ENCODE peak calls at places on chromosome 12, in ten cellular contexts. E is amniotic stem cell; Z is caudate nucleus; J is cerebellar cortex; H is fibroblast of pulmonary artery; P is IMR-90; D is NCI-H1694 treated with DMSO at 0.1 percent for 48 hours; F is activated CD4-positive, CD25-positive, alpha-beta regulatory T cell; X is ecto neural progenitor cell; K is activated T-cell treated with anti-CD3 and anti-CD28 coated beads for 4 hours. Y is an unnamed sample.

GRCh38 chr12:88658009-88658408 is 77.7 kb upstream of the KITLG start:
- DNase-seq in E (no peak), Z (no peak), J (no peak), H (peak), P (no peak), D (no peak), F (no peak), X (no peak), K (no peak), Y (no peak)

GRCh38 chr12:2691340-2692111 is 103.2 kb upstream of the FKBP4 start:
- DNase-seq in E (no peak), Z (no peak), J (no peak), H (peak), P (no peak), D (no peak), F (peak), X (peak), K (no peak), Y (peak)

GRCh38 chr12:113471619-113472171 is at the start of gene LHX5:
- DNase-seq in E (no peak), Z (no peak), J (no peak), H (no peak), P (peak), D (no peak), F (no peak), X (peak), K (no peak), Y (no peak)

GRCh38 chr12:27164330-27165045 is 79.6 kb upstream of the STK38L start:
- DNase-seq in E (no peak), Z (no peak), J (no peak), H (no peak), P (no peak), D (no peak), F (no peak), X (no peak), K (no peak), Y (no peak)

GRCh38 chr12:106001819-106002218 is 136.9 kb downstream of the NUAK1 start:
- DNase-seq in E (no peak), Z (no peak), J (no peak), H (no peak), P (no peak), D (no peak), F (no peak), X (no peak), K (no peak), Y (no peak)

GRCh38 chr12:116665666-116666304 is 72.1 kb downstream of the SPRING1 start:
- DNase-seq in E (no peak), Z (no peak), J (no peak), H (no peak), P (no peak), D (no peak), F (no peak), X (peak), K (no peak), Y (no peak)

GRCh38 chr12:26195250-26195640 is at the start of gene SSPN:
- DNase-seq in E (peak), Z (peak), J (peak), H (peak), P (peak), D (no peak), F (no peak), X (peak), K (no peak), Y (no peak)

GRCh38 chr12:108399514-108399913 is 60.4 kb upstream of the CMKLR1 start:
- DNase-seq in E (no peak), Z (no peak), J (peak), H (no peak), P (no peak), D (no peak), F (no peak), X (no peak), K (no peak), Y (no peak)

GRCh38 chr12:76799362-76799761 is 35.4 kb downstream of the ZDHHC17 start:
- DNase-seq in E (no peak), Z (no peak), J (no peak), H (no peak), P (no peak), D (no peak), F (no peak), X (no peak), K (no peak), Y (no peak)

GRCh38 chr12:10501031-10501430 is 4.7 kb upstream of the EIF2S3B start:
- DNase-seq in E (no peak), Z (no peak), J (no peak), H (peak), P (no peak), D (no peak), F (no peak), X (no peak), K (no peak), Y (no peak)

GRCh38 chr12:120822832-120823503 is 81.2 kb downstream of the SPPL3 start:
- DNase-seq in E (no peak), Z (no peak), J (peak), H (no peak), P (no peak), D (no peak), F (no peak), X (no peak), K (no peak), Y (no peak)

GRCh38 chr12:58557156-58557555 is 363.1 kb downstream of the LRIG3 start:
- DNase-seq in E (no peak), Z (no peak), J (no peak), H (peak), P (peak), D (no peak), F (no peak), X (no peak), K (no peak), Y (no peak)

GRCh38 chr12:123391546-123392343 is 7.8 kb downstream of the KMT5A start:
- DNase-seq in E (no peak), Z (peak), J (no peak), H (no peak), P (no peak), D (no peak), F (no peak), X (no peak), K (no peak), Y (no peak)

GRCh38 chr12:57817261-57817989 is 1.1 kb downstream of the AVIL start:
- DNase-seq in E (no peak), Z (no peak), J (peak), H (no peak), P (no peak), D (no peak), F (no peak), X (no peak), K (no peak), Y (no peak)

GRCh38 chr12:51593539-51593938 is 2.5 kb downstream of the SCN8A start:
- DNase-seq in E (no peak), Z (no peak), J (peak), H (peak), P (peak), D (no peak), F (no peak), X (peak), K (no peak), Y (no peak)

GRCh38 chr12:7042847-7043246 is 17.7 kb upstream of the C1S start:
- DNase-seq in E (no peak), Z (no peak), J (peak), H (peak), P (peak), D (peak), F (no peak), X (no peak), K (no peak), Y (no peak)

GRCh38 chr12:4272014-4272975 is 1.3 kb upstream of the CCND2 start:
- DNase-seq in E (no peak), Z (peak), J (peak), H (peak), P (peak), D (no peak), F (peak), X (peak), K (peak), Y (peak)

GRCh38 chr12:58877243-58877743 is 43.0 kb downstream of the LRIG3 start:
- DNase-seq in E (no peak), Z (no peak), J (no peak), H (peak), P (peak), D (no peak), F (no peak), X (no peak), K (no peak), Y (no peak)

Y was measured in CD4-positive, alpha-beta T cell.